ENCODE peak calls at places on chromosomes 6 and 20, in eight cellular contexts. One of them, this sample, is unnamed.

GRCh38 chr6:143513410-143513809 is 1.9 kb upstream of the FUCA2 start:
- DNase-seq in omental fat pad: no peak
- DNase-seq in effector memory CD4-positive, alpha-beta T cell: no peak
- DNase-seq in mammary epithelial cell: no peak
- DNase-seq in activated naive CD8-positive, alpha-beta T cell treated with anti-CD3 and anti-CD28 coated beads, Interleukin-2, amount 50 U/mL, for 16 hours: no peak
- DNase-seq in activated T-helper 1 cell treated with anti-CD3 and anti-CD28 coated beads, Interleukin-2, amount 50 U/mL, for 16 hours: peak; percentile 14
- DNase-seq in activated effector memory CD4-positive, alpha-beta T cell treated with anti-CD3 and anti-CD28 coated beads, Interleukin-2, amount 50 U/mL, for 16 hours: peak; percentile 82
- DNase-seq in non-pigmented ciliary epithelial cell: no peak
- DNase-seq in this sample: peak; percentile 13

GRCh38 chr6:169839029-169839481 is 87.6 kb downstream of the ERMARD start:
- DNase-seq in effector memory CD4-positive, alpha-beta T cell: no peak
- DNase-seq in activated naive CD8-positive, alpha-beta T cell treated with anti-CD3 and anti-CD28 coated beads, Interleukin-2, amount 50 U/mL, for 16 hours: no peak
- DNase-seq in activated T-helper 1 cell treated with anti-CD3 and anti-CD28 coated beads, Interleukin-2, amount 50 U/mL, for 16 hours: no peak
- DNase-seq in mammary epithelial cell: no peak
- DNase-seq in omental fat pad: no peak
- DNase-seq in non-pigmented ciliary epithelial cell: no peak
- DNase-seq in activated effector memory CD4-positive, alpha-beta T cell treated with anti-CD3 and anti-CD28 coated beads, Interleukin-2, amount 50 U/mL, for 16 hours: peak; percentile 48
- DNase-seq in this sample: no peak

GRCh38 chr6:143581835-143582480 is 70.4 kb upstream of the FUCA2 start:
- DNase-seq in non-pigmented ciliary epithelial cell: peak; percentile 22
- DNase-seq in omental fat pad: no peak
- DNase-seq in activated naive CD8-positive, alpha-beta T cell treated with anti-CD3 and anti-CD28 coated beads, Interleukin-2, amount 50 U/mL, for 16 hours: no peak
- DNase-seq in activated effector memory CD4-positive, alpha-beta T cell treated with anti-CD3 and anti-CD28 coated beads, Interleukin-2, amount 50 U/mL, for 16 hours: no peak
- DNase-seq in activated T-helper 1 cell treated with anti-CD3 and anti-CD28 coated beads, Interleukin-2, amount 50 U/mL, for 16 hours: no peak
- DNase-seq in effector memory CD4-positive, alpha-beta T cell: no peak
- DNase-seq in mammary epithelial cell: peak; percentile 57
- DNase-seq in this sample: peak; percentile 44

GRCh38 chr20:60046860-60047259 is 88.6 kb downstream of the CDH26 start:
- DNase-seq in activated effector memory CD4-positive, alpha-beta T cell treated with anti-CD3 and anti-CD28 coated beads, Interleukin-2, amount 50 U/mL, for 16 hours: no peak
- DNase-seq in effector memory CD4-positive, alpha-beta T cell: no peak
- DNase-seq in activated naive CD8-positive, alpha-beta T cell treated with anti-CD3 and anti-CD28 coated beads, Interleukin-2, amount 50 U/mL, for 16 hours: no peak
- DNase-seq in activated T-helper 1 cell treated with anti-CD3 and anti-CD28 coated beads, Interleukin-2, amount 50 U/mL, for 16 hours: no peak
- DNase-seq in omental fat pad: no peak
- DNase-seq in non-pigmented ciliary epithelial cell: no peak
- DNase-seq in mammary epithelial cell: no peak
- DNase-seq in this sample: no peak

GRCh38 chr20:33964431-33964830 is 29.3 kb upstream of the RALY start:
- DNase-seq in activated effector memory CD4-positive, alpha-beta T cell treated with anti-CD3 and anti-CD28 coated beads, Interleukin-2, amount 50 U/mL, for 16 hours: no peak
- DNase-seq in activated naive CD8-positive, alpha-beta T cell treated with anti-CD3 and anti-CD28 coated beads, Interleukin-2, amount 50 U/mL, for 16 hours: no peak
- DNase-seq in effector memory CD4-positive, alpha-beta T cell: no peak
- DNase-seq in non-pigmented ciliary epithelial cell: no peak
- DNase-seq in omental fat pad: no peak
- DNase-seq in activated T-helper 1 cell treated with anti-CD3 and anti-CD28 coated beads, Interleukin-2, amount 50 U/mL, for 16 hours: no peak
- DNase-seq in mammary epithelial cell: no peak
- DNase-seq in this sample: no peak

GRCh38 chr6:129432738-129433137 is 277.2 kb downstream of the ARHGAP18 start:
- DNase-seq in activated effector memory CD4-positive, alpha-beta T cell treated with anti-CD3 and anti-CD28 coated beads, Interleukin-2, amount 50 U/mL, for 16 hours: no peak
- DNase-seq in omental fat pad: no peak
- DNase-seq in effector memory CD4-positive, alpha-beta T cell: no peak
- DNase-seq in non-pigmented ciliary epithelial cell: no peak
- DNase-seq in activated naive CD8-positive, alpha-beta T cell treated with anti-CD3 and anti-CD28 coated beads, Interleukin-2, amount 50 U/mL, for 16 hours: no peak
- DNase-seq in mammary epithelial cell: peak; percentile 9
- DNase-seq in activated T-helper 1 cell treated with anti-CD3 and anti-CD28 coated beads, Interleukin-2, amount 50 U/mL, for 16 hours: no peak
- DNase-seq in this sample: peak; percentile 17

GRCh38 chr6:20028143-20028542 is 184.1 kb downstream of the MBOAT1 start:
- DNase-seq in effector memory CD4-positive, alpha-beta T cell: no peak
- DNase-seq in non-pigmented ciliary epithelial cell: no peak
- DNase-seq in mammary epithelial cell: no peak
- DNase-seq in activated effector memory CD4-positive, alpha-beta T cell treated with anti-CD3 and anti-CD28 coated beads, Interleukin-2, amount 50 U/mL, for 16 hours: no peak
- DNase-seq in activated T-helper 1 cell treated with anti-CD3 and anti-CD28 coated beads, Interleukin-2, amount 50 U/mL, for 16 hours: no peak
- DNase-seq in activated naive CD8-positive, alpha-beta T cell treated with anti-CD3 and anti-CD28 coated beads, Interleukin-2, amount 50 U/mL, for 16 hours: no peak
- DNase-seq in omental fat pad: no peak
- DNase-seq in this sample: no peak

GRCh38 chr20:64129146-64129782 is 21.9 kb upstream of the NPBWR2 start:
- DNase-seq in activated naive CD8-positive, alpha-beta T cell treated with anti-CD3 and anti-CD28 coated beads, Interleukin-2, amount 50 U/mL, for 16 hours: no peak
- DNase-seq in activated T-helper 1 cell treated with anti-CD3 and anti-CD28 coated beads, Interleukin-2, amount 50 U/mL, for 16 hours: no peak
- DNase-seq in activated effector memory CD4-positive, alpha-beta T cell treated with anti-CD3 and anti-CD28 coated beads, Interleukin-2, amount 50 U/mL, for 16 hours: peak; percentile 57
- DNase-seq in omental fat pad: peak; percentile 2
- DNase-seq in non-pigmented ciliary epithelial cell: no peak
- DNase-seq in mammary epithelial cell: no peak
- DNase-seq in effector memory CD4-positive, alpha-beta T cell: no peak
- DNase-seq in this sample: no peak

GRCh38 chr6:31178143-31179041 is 7.9 kb upstream of the POU5F1 start:
- DNase-seq in mammary epithelial cell: no peak
- DNase-seq in effector memory CD4-positive, alpha-beta T cell: no peak
- DNase-seq in omental fat pad: no peak
- DNase-seq in activated naive CD8-positive, alpha-beta T cell treated with anti-CD3 and anti-CD28 coated beads, Interleukin-2, amount 50 U/mL, for 16 hours: no peak
- DNase-seq in non-pigmented ciliary epithelial cell: no peak
- DNase-seq in activated T-helper 1 cell treated with anti-CD3 and anti-CD28 coated beads, Interleukin-2, amount 50 U/mL, for 16 hours: no peak
- DNase-seq in activated effector memory CD4-positive, alpha-beta T cell treated with anti-CD3 and anti-CD28 coated beads, Interleukin-2, amount 50 U/mL, for 16 hours: no peak
- DNase-seq in this sample: no peak

GRCh38 chr20:4444404-4444803 is 277.3 kb upstream of the PRND start:
- DNase-seq in non-pigmented ciliary epithelial cell: no peak
- DNase-seq in effector memory CD4-positive, alpha-beta T cell: no peak
- DNase-seq in activated naive CD8-positive, alpha-beta T cell treated with anti-CD3 and anti-CD28 coated beads, Interleukin-2, amount 50 U/mL, for 16 hours: no peak
- DNase-seq in activated effector memory CD4-positive, alpha-beta T cell treated with anti-CD3 and anti-CD28 coated beads, Interleukin-2, amount 50 U/mL, for 16 hours: no peak
- DNase-seq in omental fat pad: no peak
- DNase-seq in activated T-helper 1 cell treated with anti-CD3 and anti-CD28 coated beads, Interleukin-2, amount 50 U/mL, for 16 hours: no peak
- DNase-seq in mammary epithelial cell: peak; percentile 92
- DNase-seq in this sample: peak; percentile 90

GRCh38 chr6:31597006-31597405 is 4.2 kb upstream of the NCR3 start:
- DNase-seq in activated naive CD8-positive, alpha-beta T cell treated with anti-CD3 and anti-CD28 coated beads, Interleukin-2, amount 50 U/mL, for 16 hours: no peak
- DNase-seq in effector memory CD4-positive, alpha-beta T cell: no peak
- DNase-seq in omental fat pad: no peak
- DNase-seq in activated T-helper 1 cell treated with anti-CD3 and anti-CD28 coated beads, Interleukin-2, amount 50 U/mL, for 16 hours: no peak
- DNase-seq in mammary epithelial cell: no peak
- DNase-seq in non-pigmented ciliary epithelial cell: no peak
- DNase-seq in activated effector memory CD4-positive, alpha-beta T cell treated with anti-CD3 and anti-CD28 coated beads, Interleukin-2, amount 50 U/mL, for 16 hours: no peak
- DNase-seq in this sample: no peak

GRCh38 chr6:7974932-7975763 is 64.6 kb upstream of the TXNDC5 start:
- DNase-seq in omental fat pad: peak; percentile 45
- DNase-seq in non-pigmented ciliary epithelial cell: peak; percentile 84
- DNase-seq in activated effector memory CD4-positive, alpha-beta T cell treated with anti-CD3 and anti-CD28 coated beads, Interleukin-2, amount 50 U/mL, for 16 hours: no peak
- DNase-seq in mammary epithelial cell: peak; percentile 75
- DNase-seq in effector memory CD4-positive, alpha-beta T cell: no peak
- DNase-seq in activated T-helper 1 cell treated with anti-CD3 and anti-CD28 coated beads, Interleukin-2, amount 50 U/mL, for 16 hours: no peak
- DNase-seq in activated naive CD8-positive, alpha-beta T cell treated with anti-CD3 and anti-CD28 coated beads, Interleukin-2, amount 50 U/mL, for 16 hours: no peak
- DNase-seq in this sample: peak; percentile 61

GRCh38 chr6:6980999-6981581 is 126.7 kb upstream of the RREB1 start:
- DNase-seq in non-pigmented ciliary epithelial cell: no peak
- DNase-seq in activated naive CD8-positive, alpha-beta T cell treated with anti-CD3 and anti-CD28 coated beads, Interleukin-2, amount 50 U/mL, for 16 hours: no peak
- DNase-seq in mammary epithelial cell: no peak
- DNase-seq in effector memory CD4-positive, alpha-beta T cell: no peak
- DNase-seq in activated T-helper 1 cell treated with anti-CD3 and anti-CD28 coated beads, Interleukin-2, amount 50 U/mL, for 16 hours: no peak
- DNase-seq in omental fat pad: no peak
- DNase-seq in activated effector memory CD4-positive, alpha-beta T cell treated with anti-CD3 and anti-CD28 coated beads, Interleukin-2, amount 50 U/mL, for 16 hours: no peak
- DNase-seq in this sample: no peak

GRCh38 chr6:52663120-52663934 is 7.6 kb upstream of the TMEM14A start:
- DNase-seq in omental fat pad: no peak
- DNase-seq in effector memory CD4-positive, alpha-beta T cell: peak; percentile 43
- DNase-seq in activated T-helper 1 cell treated with anti-CD3 and anti-CD28 coated beads, Interleukin-2, amount 50 U/mL, for 16 hours: no peak
- DNase-seq in activated naive CD8-positive, alpha-beta T cell treated with anti-CD3 and anti-CD28 coated beads, Interleukin-2, amount 50 U/mL, for 16 hours: peak; percentile 15
- DNase-seq in mammary epithelial cell: peak; percentile 52
- DNase-seq in non-pigmented ciliary epithelial cell: no peak
- DNase-seq in activated effector memory CD4-positive, alpha-beta T cell treated with anti-CD3 and anti-CD28 coated beads, Interleukin-2, amount 50 U/mL, for 16 hours: peak; percentile 81
- DNase-seq in this sample: peak; percentile 30

GRCh38 chr6:53179961-53180651 is 31.5 kb upstream of the GCM1 start:
- DNase-seq in activated effector memory CD4-positive, alpha-beta T cell treated with anti-CD3 and anti-CD28 coated beads, Interleukin-2, amount 50 U/mL, for 16 hours: no peak
- DNase-seq in activated naive CD8-positive, alpha-beta T cell treated with anti-CD3 and anti-CD28 coated beads, Interleukin-2, amount 50 U/mL, for 16 hours: no peak
- DNase-seq in non-pigmented ciliary epithelial cell: peak; percentile 72
- DNase-seq in effector memory CD4-positive, alpha-beta T cell: peak; percentile 6
- DNase-seq in omental fat pad: no peak
- DNase-seq in activated T-helper 1 cell treated with anti-CD3 and anti-CD28 coated beads, Interleukin-2, amount 50 U/mL, for 16 hours: no peak
- DNase-seq in mammary epithelial cell: peak; percentile 7
- DNase-seq in this sample: no peak

GRCh38 chr6:81906709-81907204 is 154.3 kb upstream of the TENT5A start:
- DNase-seq in activated naive CD8-positive, alpha-beta T cell treated with anti-CD3 and anti-CD28 coated beads, Interleukin-2, amount 50 U/mL, for 16 hours: no peak
- DNase-seq in non-pigmented ciliary epithelial cell: no peak
- DNase-seq in activated T-helper 1 cell treated with anti-CD3 and anti-CD28 coated beads, Interleukin-2, amount 50 U/mL, for 16 hours: no peak
- DNase-seq in activated effector memory CD4-positive, alpha-beta T cell treated with anti-CD3 and anti-CD28 coated beads, Interleukin-2, amount 50 U/mL, for 16 hours: no peak
- DNase-seq in effector memory CD4-positive, alpha-beta T cell: no peak
- DNase-seq in omental fat pad: no peak
- DNase-seq in mammary epithelial cell: peak; percentile 8
- DNase-seq in this sample: peak; percentile 88

GRCh38 chr6:152605901-152606390 is 31.2 kb downstream of the SYNE1 start:
- DNase-seq in activated T-helper 1 cell treated with anti-CD3 and anti-CD28 coated beads, Interleukin-2, amount 50 U/mL, for 16 hours: no peak
- DNase-seq in omental fat pad: no peak
- DNase-seq in activated naive CD8-positive, alpha-beta T cell treated with anti-CD3 and anti-CD28 coated beads, Interleukin-2, amount 50 U/mL, for 16 hours: no peak
- DNase-seq in non-pigmented ciliary epithelial cell: no peak
- DNase-seq in mammary epithelial cell: no peak
- DNase-seq in activated effector memory CD4-positive, alpha-beta T cell treated with anti-CD3 and anti-CD28 coated beads, Interleukin-2, amount 50 U/mL, for 16 hours: no peak
- DNase-seq in effector memory CD4-positive, alpha-beta T cell: no peak
- DNase-seq in this sample: no peak

This sample was measured in foreskin keratinocyte.